ENCODE peak calls at places on chromosomes 2 and 18, in four cellular contexts. O, T, D and R are unnamed samples.

GRCh38 chr2:237818066-237818473 is 19.5 kb downstream of the RBM44 start:
- DNase-seq in D (peak), O (no peak), T (no peak), R (no peak)

GRCh38 chr2:164624296-164624695 is 3.0 kb upstream of the GRB14 start:
- DNase-seq in T (no peak), O (no peak), D (no peak), R (no peak)

GRCh38 chr2:128325665-128326181 is 7.1 kb upstream of the HS6ST1 start:
- DNase-seq in T (peak), O (peak), D (no peak), R (no peak)

GRCh38 chr18:46950064-46950656 is 32.8 kb downstream of the KATNAL2 start:
- DNase-seq in D (no peak), T (no peak), O (no peak), R (no peak)

GRCh38 chr2:3492951-3493609 is 26.3 kb downstream of the ADI1 start:
- DNase-seq in D (peak), O (peak), T (no peak), R (no peak)

GRCh38 chr2:168850846-168851245 is 39.4 kb downstream of the SPC25 start:
- DNase-seq in O (no peak), T (no peak), D (no peak), R (no peak)

GRCh38 chr2:187851955-187852624 is 297.9 kb upstream of the TFPI start:
- DNase-seq in O (no peak), T (no peak), D (no peak), R (no peak)

GRCh38 chr2:142682528-142682927 is 194.9 kb upstream of the KYNU start:
- DNase-seq in D (no peak), O (no peak), T (no peak), R (no peak)

GRCh38 chr2:43057026-43057741 is 169.2 kb downstream of the ZFP36L2 start:
- DNase-seq in D (no peak), O (no peak), T (peak), R (no peak)

GRCh38 chr2:217366996-217367395 is 507.1 kb upstream of the TNP1 start:
- DNase-seq in D (no peak), T (no peak), O (no peak), R (no peak)

GRCh38 chr2:120372816-120373215 is 26.9 kb downstream of the INHBB start:
- DNase-seq in O (no peak), D (no peak), T (no peak), R (no peak)

GRCh38 chr2:10305715-10306114 is 3.0 kb downstream of the HPCAL1 start:
- DNase-seq in D (no peak), O (no peak), T (no peak), R (no peak)

GRCh38 chr2:187989925-187990623 is 301.6 kb upstream of the GULP1 start:
- DNase-seq in O (no peak), D (no peak), T (no peak), R (no peak)

GRCh38 chr2:5360081-5360480 is 332.1 kb upstream of the SOX11 start:
- DNase-seq in O (no peak), T (no peak), D (no peak), R (no peak)

GRCh38 chr2:31429759-31430438 is 15.4 kb upstream of the XDH start:
- DNase-seq in T (no peak), O (no peak), D (peak), R (no peak)

GRCh38 chr2:203396667-203397066 is 68.5 kb downstream of the ABI2 start:
- DNase-seq in O (no peak), T (no peak), D (no peak), R (no peak)

GRCh38 chr2:74181739-74182138 is 3.1 kb upstream of the MOB1A start:
- DNase-seq in D (no peak), T (no peak), O (no peak), R (peak)

DNA sequence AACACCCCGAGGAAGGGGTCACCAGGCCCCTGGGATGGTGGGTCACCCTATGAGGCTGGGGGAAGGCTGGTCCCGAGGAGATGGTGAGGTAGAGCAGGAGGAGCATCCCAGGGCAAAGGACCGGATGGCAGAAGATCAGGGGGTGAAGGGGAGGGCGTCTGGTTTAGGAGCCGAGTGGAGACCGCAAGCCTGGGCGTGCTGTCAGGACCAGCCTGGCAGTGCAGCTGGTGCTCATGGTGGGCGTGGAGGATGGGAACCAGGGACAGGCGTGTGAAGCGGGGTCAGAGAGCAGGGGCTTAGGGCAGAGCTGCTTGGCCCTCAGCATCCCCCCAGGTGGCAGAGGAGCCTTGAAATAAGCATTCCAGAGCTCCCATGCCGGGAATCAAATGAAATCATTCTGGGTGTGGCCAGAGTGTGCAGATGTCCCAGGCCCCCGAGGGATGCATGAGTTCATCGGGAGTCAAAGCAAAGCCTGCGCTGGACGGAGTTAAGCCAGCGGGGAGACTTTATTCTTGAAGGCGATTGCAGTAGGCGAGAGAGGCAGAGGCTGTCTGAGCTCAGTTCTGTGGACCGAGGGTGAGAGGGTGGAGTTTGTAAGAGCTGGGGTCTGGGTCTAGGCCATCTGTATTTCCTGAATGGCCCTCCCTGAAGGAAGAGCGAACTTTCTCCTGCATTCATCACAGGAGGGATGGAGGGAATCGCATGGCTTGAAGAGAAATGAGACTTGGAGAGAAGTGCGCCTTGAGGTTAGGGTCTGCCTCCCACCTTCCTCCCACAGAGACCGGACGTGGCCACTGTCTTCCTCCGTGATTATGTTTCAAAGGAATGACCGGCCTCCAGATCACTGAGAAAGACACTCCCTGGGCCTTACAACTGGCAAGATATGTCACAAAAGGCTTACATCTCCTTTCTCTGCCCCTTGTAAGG is 33.2 kb upstream of the MBP start:
- DNase-seq in T (no peak), D (no peak), O (peak), R (no peak)
- TF ChIP-seq CTCF in T (no peak), D (no peak), O (no peak), R (no peak)

GRCh38 chr2:320561-320960 is 32.7 kb upstream of the ALKAL2 start:
- DNase-seq in O (no peak), T (no peak), D (no peak), R (no peak)

GRCh38 chr2:316381-316780 is 28.5 kb upstream of the ALKAL2 start:
- DNase-seq in T (no peak), D (no peak), O (no peak), R (no peak)

GRCh38 chr2:319059-319600 is 31.2 kb upstream of the ALKAL2 start:
- DNase-seq in O (no peak), D (no peak), T (no peak), R (no peak)

GRCh38 chr2:314561-315336 is 26.9 kb upstream of the ALKAL2 start:
- DNase-seq in O (no peak), D (no peak), T (no peak), R (no peak)

DNA sequence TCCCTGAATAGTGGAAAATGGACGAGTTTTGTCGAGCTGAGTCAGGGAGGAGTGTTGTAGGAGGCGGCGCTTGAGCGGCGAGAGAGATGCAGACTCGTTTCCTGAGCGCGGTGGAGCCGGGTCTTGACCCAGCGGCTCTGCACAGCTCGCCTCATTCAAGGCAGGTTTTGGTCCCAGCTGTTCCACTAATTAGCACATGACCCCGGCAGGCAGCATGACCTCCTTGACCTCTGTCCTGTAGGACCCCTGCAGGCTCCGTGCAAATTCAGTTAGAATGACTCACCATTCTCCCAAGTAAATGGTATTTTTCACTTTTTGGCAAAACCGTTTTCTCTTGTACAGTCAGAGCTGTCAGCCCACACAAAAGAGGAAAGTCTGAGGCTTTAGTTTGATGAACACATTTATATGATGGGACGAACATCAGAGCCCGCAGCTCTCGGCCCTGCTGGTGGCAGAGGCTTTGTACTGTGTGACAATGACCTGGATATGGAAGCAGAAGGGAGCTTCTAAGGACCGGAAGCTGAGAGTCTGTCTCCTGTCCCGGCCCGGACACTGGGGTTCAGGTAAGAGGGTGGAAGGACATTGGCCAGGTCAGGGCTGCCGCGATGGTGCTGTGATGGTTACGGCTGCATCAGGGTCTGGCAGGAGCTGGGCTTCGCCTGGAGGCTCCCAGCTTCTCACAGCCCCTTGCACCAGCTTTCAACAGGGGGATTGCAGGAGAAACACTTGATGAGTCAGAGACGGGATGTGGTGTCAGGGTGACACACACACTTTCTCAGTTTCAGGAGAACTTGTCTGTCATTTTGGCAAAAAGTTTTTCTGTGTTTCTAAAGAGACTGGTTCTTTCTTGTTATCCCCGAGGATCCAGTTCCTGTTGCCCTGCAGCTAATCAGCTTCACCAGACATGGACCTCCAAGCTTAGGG is 29.9 kb upstream of the ALKAL2 start:
- DNase-seq in D (no peak), T (no peak), O (no peak), R (no peak)
- TF ChIP-seq CTCF in D (no peak), T (no peak), O (no peak), R (no peak)

GRCh38 chr2:27237341-27237945 is 20.3 kb downstream of the CAD start:
- DNase-seq in D (no peak), O (no peak), T (no peak), R (no peak)

GRCh38 chr2:27236136-27236535 is 19.0 kb downstream of the CAD start:
- DNase-seq in O (no peak), T (no peak), D (no peak), R (no peak)

GRCh38 chr2:27238976-27239375 is 21.8 kb downstream of the CAD start:
- DNase-seq in T (no peak), D (no peak), O (no peak), R (no peak)

GRCh38 chr2:27233341-27233740 is 16.2 kb downstream of the CAD start:
- DNase-seq in O (no peak), T (no peak), D (no peak), R (no peak)

DNA sequence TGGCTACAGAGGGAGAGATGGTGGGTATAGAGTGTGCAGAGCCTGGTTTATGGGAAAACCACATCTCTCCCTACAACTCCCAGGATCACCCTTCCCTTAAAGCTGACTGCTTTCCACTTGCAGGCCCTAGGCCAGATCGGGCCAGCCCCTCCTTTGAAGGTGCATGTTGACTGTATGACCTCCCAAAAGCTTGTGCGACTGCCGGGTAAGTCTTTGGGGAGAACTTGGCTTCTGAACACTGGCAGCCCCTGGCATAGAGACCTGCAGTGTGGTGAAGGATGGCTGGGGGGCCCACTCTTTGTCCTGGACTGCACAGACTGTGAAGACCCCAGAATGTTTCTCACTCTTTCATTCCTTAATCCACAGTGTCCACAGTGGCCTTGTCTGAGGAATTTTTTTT is 19.5 kb downstream of the CAD start:
- DNase-seq in T (no peak), O (no peak), D (no peak), R (no peak)
- TF ChIP-seq CTCF in T (no peak), O (no peak), D (no peak), R (no peak)

GRCh38 chr2:118061135-118061955 is 26.9 kb upstream of the INSIG2 start:
- DNase-seq in O (no peak), D (no peak), T (no peak), R (no peak)
- TF ChIP-seq CTCF in O (peak), D (peak), T (peak), R (peak)

GRCh38 chr2:126748188-126748760 is 92.3 kb downstream of the GYPC start:
- DNase-seq in T (no peak), O (no peak), D (no peak), R (no peak)

GRCh38 chr2:126751477-126751876 is 95.5 kb downstream of the GYPC start:
- DNase-seq in D (no peak), O (no peak), T (no peak), R (no peak)

GRCh38 chr2:126748929-126749518 is 93.1 kb downstream of the GYPC start:
- DNase-seq in D (no peak), T (no peak), O (no peak), R (no peak)

GRCh38 chr2:126750506-126750905 is 94.5 kb downstream of the GYPC start:
- DNase-seq in D (no peak), T (no peak), O (no peak), R (no peak)

DNA sequence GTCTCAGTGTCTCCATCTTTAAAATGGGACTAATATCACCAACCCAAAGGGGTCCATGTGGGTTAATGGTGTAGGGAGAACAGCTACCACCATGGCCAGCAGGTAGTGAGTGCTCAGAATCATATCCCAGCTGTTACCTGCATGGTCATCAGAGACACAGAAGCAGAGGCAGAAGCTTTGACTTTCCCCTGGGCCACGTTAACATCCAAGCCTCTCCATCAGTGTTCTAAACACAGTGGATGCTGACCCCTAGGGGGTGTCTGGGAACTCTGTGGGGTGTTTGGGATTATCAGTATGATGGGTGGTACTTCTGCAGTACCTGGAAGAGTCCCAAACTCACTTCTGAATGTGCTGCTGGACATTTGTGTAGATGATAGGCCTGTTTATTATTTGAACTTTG is 93.6 kb downstream of the GYPC start:
- DNase-seq in O (no peak), D (no peak), T (no peak), R (no peak)
- TF ChIP-seq CTCF in O (peak), D (peak), T (no peak), R (peak)